ENCODE peak calls at places on chromosomes 7 and 10, in six cellular contexts. One of them, this sample, is unnamed.

GRCh38 chr10:29377333-29377961 is 88.6 kb downstream of the LYZL1 start:
- DNase-seq in prostate gland: no peak
- DNase-seq in IMR-90: peak; percentile 42
- DNase-seq in left ventricle myocardium inferior: no peak
- DNase-seq in mammary epithelial cell: peak; percentile 8
- DNase-seq in ovary: no peak
- DNase-seq in this sample: no peak

GRCh38 chr10:91798736-91799579 is 732 bp downstream of the TNKS2 start:
- DNase-seq in mammary epithelial cell: peak; percentile 64
- DNase-seq in ovary: peak; percentile 53
- DNase-seq in IMR-90: peak; percentile 50
- DNase-seq in left ventricle myocardium inferior: peak; percentile 32
- DNase-seq in prostate gland: peak; percentile 22
- DNase-seq in this sample: peak; percentile 76

GRCh38 chr7:79979437-79979836 is 155.2 kb upstream of the GNAI1 start:
- DNase-seq in left ventricle myocardium inferior: no peak
- DNase-seq in ovary: no peak
- DNase-seq in prostate gland: no peak
- DNase-seq in mammary epithelial cell: no peak
- DNase-seq in IMR-90: peak; percentile 92
- DNase-seq in this sample: no peak

GRCh38 chr10:132109341-132110072 is 43.8 kb downstream of the JAKMIP3 start:
- DNase-seq in mammary epithelial cell: no peak
- DNase-seq in left ventricle myocardium inferior: peak; percentile 17
- DNase-seq in prostate gland: no peak
- DNase-seq in ovary: peak; percentile 8
- DNase-seq in IMR-90: peak; percentile 2
- DNase-seq in this sample: peak; percentile 59

GRCh38 chr10:73983096-73984047 is 14.5 kb upstream of the VCL start:
- DNase-seq in ovary: no peak
- DNase-seq in prostate gland: no peak
- DNase-seq in mammary epithelial cell: no peak
- DNase-seq in left ventricle myocardium inferior: no peak
- DNase-seq in IMR-90: no peak
- DNase-seq in this sample: no peak

GRCh38 chr10:28343252-28343651 is 40.4 kb upstream of the MPP7 start:
- DNase-seq in mammary epithelial cell: no peak
- DNase-seq in left ventricle myocardium inferior: no peak
- DNase-seq in ovary: no peak
- DNase-seq in IMR-90: no peak
- DNase-seq in prostate gland: no peak
- DNase-seq in this sample: no peak

GRCh38 chr7:129160161-129160911 is 15.8 kb downstream of the TSPAN33 start:
- DNase-seq in ovary: no peak
- DNase-seq in left ventricle myocardium inferior: no peak
- DNase-seq in prostate gland: no peak
- DNase-seq in IMR-90: no peak
- DNase-seq in mammary epithelial cell: no peak
- DNase-seq in this sample: no peak

GRCh38 chr10:693506-693905 is 4.0 kb upstream of the DIP2C start:
- DNase-seq in ovary: no peak
- DNase-seq in prostate gland: peak; percentile 51
- DNase-seq in IMR-90: peak; percentile 49
- DNase-seq in left ventricle myocardium inferior: no peak
- DNase-seq in mammary epithelial cell: no peak
- DNase-seq in this sample: no peak

GRCh38 chr7:95794917-95795515 is 22.7 kb downstream of the DYNC1I1 start:
- DNase-seq in prostate gland: no peak
- DNase-seq in left ventricle myocardium inferior: no peak
- DNase-seq in mammary epithelial cell: no peak
- DNase-seq in IMR-90: peak; percentile 30
- DNase-seq in ovary: no peak
- DNase-seq in this sample: no peak

GRCh38 chr7:4834601-4835397 is 27.0 kb downstream of the PAPOLB start:
- DNase-seq in prostate gland: no peak
- DNase-seq in mammary epithelial cell: no peak
- DNase-seq in IMR-90: no peak
- DNase-seq in ovary: no peak
- DNase-seq in left ventricle myocardium inferior: no peak
- DNase-seq in this sample: no peak

GRCh38 chr10:125263551-125263950 is 103.2 kb upstream of the CTBP2 start:
- DNase-seq in mammary epithelial cell: peak; percentile 86
- DNase-seq in IMR-90: peak; percentile 45
- DNase-seq in ovary: no peak
- DNase-seq in prostate gland: no peak
- DNase-seq in left ventricle myocardium inferior: no peak
- DNase-seq in this sample: no peak

GRCh38 chr10:62541811-62542210 is 167.6 kb downstream of the ZNF365 start:
- DNase-seq in ovary: no peak
- DNase-seq in IMR-90: no peak
- DNase-seq in prostate gland: no peak
- DNase-seq in mammary epithelial cell: no peak
- DNase-seq in left ventricle myocardium inferior: peak; percentile 19
- DNase-seq in this sample: peak; percentile 30

GRCh38 chr10:90642650-90643049 is 215.2 kb downstream of the HTR7 start:
- DNase-seq in prostate gland: no peak
- DNase-seq in left ventricle myocardium inferior: no peak
- DNase-seq in mammary epithelial cell: no peak
- DNase-seq in IMR-90: no peak
- DNase-seq in ovary: no peak
- DNase-seq in this sample: no peak

GRCh38 chr7:27237735-27238334 is 4.8 kb upstream of the EVX1 start:
- DNase-seq in IMR-90: peak; percentile 5
- DNase-seq in ovary: no peak
- DNase-seq in prostate gland: no peak
- DNase-seq in mammary epithelial cell: peak; percentile 64
- DNase-seq in left ventricle myocardium inferior: no peak
- DNase-seq in this sample: no peak

GRCh38 chr7:98626393-98627061 is 9.4 kb downstream of the NPTX2 start:
- DNase-seq in IMR-90: no peak
- DNase-seq in mammary epithelial cell: no peak
- DNase-seq in ovary: no peak
- DNase-seq in left ventricle myocardium inferior: no peak
- DNase-seq in prostate gland: no peak
- DNase-seq in this sample: no peak

GRCh38 chr7:152706465-152706864 is 30.5 kb upstream of the XRCC2 start:
- DNase-seq in ovary: no peak
- DNase-seq in left ventricle myocardium inferior: no peak
- DNase-seq in prostate gland: no peak
- DNase-seq in IMR-90: no peak
- DNase-seq in mammary epithelial cell: no peak
- DNase-seq in this sample: no peak

GRCh38 chr10:74067373-74068370 is 69.8 kb downstream of the VCL start:
- DNase-seq in prostate gland: no peak
- DNase-seq in left ventricle myocardium inferior: no peak
- DNase-seq in IMR-90: no peak
- DNase-seq in ovary: no peak
- DNase-seq in mammary epithelial cell: no peak
- DNase-seq in this sample: no peak

GRCh38 chr10:46539596-46540411 is 16.7 kb downstream of the GPRIN2 start:
- DNase-seq in ovary: peak; percentile 13
- DNase-seq in mammary epithelial cell: no peak
- DNase-seq in prostate gland: no peak
- DNase-seq in IMR-90: peak; percentile 87
- DNase-seq in left ventricle myocardium inferior: no peak
- DNase-seq in this sample: no peak

GRCh38 chr10:132786529-132787252 is 744 bp upstream of the NKX6-2 start:
- DNase-seq in ovary: no peak
- DNase-seq in mammary epithelial cell: no peak
- DNase-seq in IMR-90: no peak
- DNase-seq in prostate gland: no peak
- DNase-seq in left ventricle myocardium inferior: no peak
- DNase-seq in this sample: no peak

GRCh38 chr7:53900856-53901528 is 641.2 kb upstream of the VSTM2A start:
- DNase-seq in IMR-90: no peak
- DNase-seq in prostate gland: no peak
- DNase-seq in ovary: no peak
- DNase-seq in left ventricle myocardium inferior: no peak
- DNase-seq in mammary epithelial cell: no peak
- DNase-seq in this sample: no peak

GRCh38 chr7:156125841-156126730 is 313.8 kb upstream of the SHH start:
- DNase-seq in ovary: no peak
- DNase-seq in left ventricle myocardium inferior: no peak
- DNase-seq in prostate gland: no peak
- DNase-seq in IMR-90: no peak
- DNase-seq in mammary epithelial cell: no peak
- DNase-seq in this sample: no peak

GRCh38 chr7:141511370-141512335 is 39.6 kb upstream of the AGK start:
- DNase-seq in mammary epithelial cell: no peak
- DNase-seq in prostate gland: peak; percentile 11
- DNase-seq in ovary: no peak
- DNase-seq in left ventricle myocardium inferior: no peak
- DNase-seq in IMR-90: no peak
- DNase-seq in this sample: peak; percentile 24

GRCh38 chr10:132644544-132645530 is 107.2 kb downstream of the INPP5A start:
- DNase-seq in mammary epithelial cell: no peak
- DNase-seq in left ventricle myocardium inferior: peak; percentile 13
- DNase-seq in IMR-90: no peak
- DNase-seq in prostate gland: no peak
- DNase-seq in ovary: no peak
- DNase-seq in this sample: no peak

GRCh38 chr7:158245724-158246041 is 341.9 kb downstream of the PTPRN2 start:
- DNase-seq in left ventricle myocardium inferior: no peak
- DNase-seq in IMR-90: no peak
- DNase-seq in mammary epithelial cell: no peak
- DNase-seq in ovary: no peak
- DNase-seq in prostate gland: no peak
- DNase-seq in this sample: no peak

GRCh38 chr10:113259841-113260240 is 293.0 kb upstream of the HABP2 start:
- DNase-seq in mammary epithelial cell: no peak
- DNase-seq in IMR-90: no peak
- DNase-seq in ovary: no peak
- DNase-seq in prostate gland: no peak
- DNase-seq in left ventricle myocardium inferior: no peak
- DNase-seq in this sample: no peak

GRCh38 chr10:104054430-104054829 is 31.2 kb downstream of the COL17A1 start:
- DNase-seq in IMR-90: peak; percentile 77
- DNase-seq in prostate gland: no peak
- DNase-seq in ovary: no peak
- DNase-seq in mammary epithelial cell: no peak
- DNase-seq in left ventricle myocardium inferior: no peak
- DNase-seq in this sample: no peak

DNA sequence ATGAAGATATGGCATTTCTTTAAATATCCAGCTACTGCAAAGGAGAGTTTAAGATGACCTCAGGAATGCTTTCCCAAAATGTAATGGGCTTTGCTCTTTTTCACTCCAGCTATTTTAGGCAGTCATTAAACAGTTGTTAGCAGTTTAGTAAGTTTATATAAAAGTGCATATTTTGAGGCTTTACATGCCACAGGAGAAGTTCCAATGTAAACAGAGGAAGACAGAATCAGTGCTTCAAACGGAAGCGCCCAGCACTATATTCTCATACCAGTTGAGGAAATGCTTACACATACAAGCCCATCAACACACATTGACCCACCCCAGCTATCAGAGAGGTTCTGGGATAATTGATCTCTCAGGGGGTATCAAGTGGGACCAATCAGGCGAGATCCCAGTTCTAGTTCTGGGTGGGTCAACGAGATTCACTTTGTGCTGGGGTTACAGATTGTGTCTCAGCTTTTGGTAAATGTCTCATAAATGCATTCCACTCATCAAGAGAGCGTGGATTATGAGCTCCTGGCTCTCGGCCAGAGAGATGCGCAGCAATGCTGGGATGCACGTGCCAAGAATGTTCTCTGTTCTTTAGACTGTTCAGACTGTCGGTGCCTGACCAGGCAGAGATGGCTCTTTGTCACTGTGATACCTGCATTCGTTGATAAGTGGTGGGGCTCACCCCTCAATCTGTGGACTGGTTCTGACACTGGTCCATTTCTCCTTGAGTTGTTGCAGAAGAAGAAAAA is 55.0 kb downstream of the CACNB2 start:
- DNase-seq in IMR-90: peak; percentile 70
- DNase-seq in left ventricle myocardium inferior: no peak
- DNase-seq in prostate gland: peak; percentile 33
- DNase-seq in ovary: peak; percentile 50
- DNase-seq in mammary epithelial cell: no peak
- DNase-seq in this sample: no peak
- H3K4me1 ChIP-seq in IMR-90: peaks cover 9% of the 10 kb centered on the region
- H3K4me1 ChIP-seq in left ventricle myocardium inferior: peaks cover 26% of the 10 kb centered on the region
- H3K4me1 ChIP-seq in prostate gland: no peaks in the 10 kb centered on the region
- H3K4me1 ChIP-seq in ovary: peaks cover 7% of the 10 kb centered on the region
- H3K4me1 ChIP-seq in mammary epithelial cell: no peaks in the 10 kb centered on the region
- H3K4me1 ChIP-seq in this sample: no peaks in the 10 kb centered on the region

GRCh38 chr7:29480456-29480855 is 83.2 kb upstream of the PRR15 start:
- DNase-seq in mammary epithelial cell: no peak
- DNase-seq in IMR-90: no peak
- DNase-seq in ovary: peak; percentile 68
- DNase-seq in left ventricle myocardium inferior: no peak
- DNase-seq in prostate gland: peak; percentile 29
- DNase-seq in this sample: no peak
- H3K4me1 ChIP-seq in mammary epithelial cell: no peaks in the 10 kb centered on the region
- H3K4me1 ChIP-seq in IMR-90: no peaks in the 10 kb centered on the region
- H3K4me1 ChIP-seq in ovary: peaks cover 6% of the 10 kb centered on the region
- H3K4me1 ChIP-seq in left ventricle myocardium inferior: peaks cover 81% of the 10 kb centered on the region
- H3K4me1 ChIP-seq in prostate gland: peaks cover 3% of the 10 kb centered on the region
- H3K4me1 ChIP-seq in this sample: no peaks in the 10 kb centered on the region

GRCh38 chr7:86825264-86825663 is 181.6 kb downstream of the GRM3 start:
- DNase-seq in prostate gland: no peak
- DNase-seq in ovary: no peak
- DNase-seq in IMR-90: no peak
- DNase-seq in mammary epithelial cell: no peak
- DNase-seq in left ventricle myocardium inferior: no peak
- DNase-seq in this sample: no peak

GRCh38 chr7:86823769-86824168 is 180.1 kb downstream of the GRM3 start:
- DNase-seq in IMR-90: no peak
- DNase-seq in mammary epithelial cell: no peak
- DNase-seq in ovary: no peak
- DNase-seq in left ventricle myocardium inferior: no peak
- DNase-seq in prostate gland: no peak
- DNase-seq in this sample: no peak

GRCh38 chr7:86826948-86827347 is 183.2 kb downstream of the GRM3 start:
- DNase-seq in mammary epithelial cell: no peak
- DNase-seq in prostate gland: no peak
- DNase-seq in IMR-90: no peak
- DNase-seq in left ventricle myocardium inferior: no peak
- DNase-seq in ovary: no peak
- DNase-seq in this sample: no peak
- H3K4me1 ChIP-seq in mammary epithelial cell: no peaks in the 10 kb centered on the region
- H3K4me1 ChIP-seq in prostate gland: no peaks in the 10 kb centered on the region
- H3K4me1 ChIP-seq in IMR-90: no peaks in the 10 kb centered on the region
- H3K4me1 ChIP-seq in left ventricle myocardium inferior: no peaks in the 10 kb centered on the region
- H3K4me1 ChIP-seq in ovary: no peaks in the 10 kb centered on the region
- H3K4me1 ChIP-seq in this sample: no peaks in the 10 kb centered on the region

GRCh38 chr7:48182736-48183369 is 11.6 kb downstream of the ABCA13 start:
- DNase-seq in ovary: no peak
- DNase-seq in IMR-90: peak; percentile 70
- DNase-seq in prostate gland: no peak
- DNase-seq in mammary epithelial cell: peak; percentile 63
- DNase-seq in left ventricle myocardium inferior: no peak
- DNase-seq in this sample: no peak
- H3K4me1 ChIP-seq in ovary: no peaks in the 10 kb centered on the region
- H3K4me1 ChIP-seq in IMR-90: peaks cover 9% of the 10 kb centered on the region
- H3K4me1 ChIP-seq in prostate gland: no peaks in the 10 kb centered on the region
- H3K4me1 ChIP-seq in mammary epithelial cell: peaks cover 10% of the 10 kb centered on the region
- H3K4me1 ChIP-seq in left ventricle myocardium inferior: no peaks in the 10 kb centered on the region
- H3K4me1 ChIP-seq in this sample: no peaks in the 10 kb centered on the region